ENCODE peak calls at places on chromosomes 11 and 22, in six cellular contexts. S is OCI-LY7; Y is K562; T is effector memory CD8-positive, alpha-beta T cell; V is SK-MEL-5; J is stimulated activated naive CD8-positive, alpha-beta T cell treated with anti-CD3 and anti-CD28 coated beads, Interleukin-15, Interleukin-2, amounts not matched to agents 100 U/mL and 50 U/mL, for 24 hours. F is an unnamed sample.

GRCh38 chr22:17769716-17770082 is 4.6 kb downstream of the BID start:
- DNase-seq in S (no peak), Y (no peak), T (no peak), V (no peak), J (no peak), F (no peak)

GRCh38 chr11:36356201-36356600 is 60.1 kb downstream of the PRR5L start:
- DNase-seq in S (peak), Y (no peak), T (no peak), V (no peak), J (no peak), F (no peak)

GRCh38 chr22:49850959-49851815 is 2.5 kb upstream of the ZBED4 start:
- DNase-seq in S (no peak), Y (no peak), T (no peak), V (no peak), J (no peak), F (no peak)

GRCh38 chr11:66851698-66852465 is 5.0 kb upstream of the LRFN4 start:
- DNase-seq in S (peak), Y (no peak), T (no peak), V (peak), J (peak), F (no peak)

GRCh38 chr11:84524422-84525051 is 1102.6 kb downstream of the DLG2 start:
- DNase-seq in S (peak), Y (no peak), T (no peak), V (peak), J (no peak), F (no peak)

GRCh38 chr11:10197091-10197490 is 96.9 kb downstream of the SBF2 start:
- DNase-seq in S (no peak), Y (no peak), T (no peak), V (no peak), J (no peak), F (no peak)

GRCh38 chr11:27777013-27777412 is 76.8 kb upstream of the BDNF start:
- DNase-seq in S (no peak), Y (no peak), T (no peak), V (no peak), J (no peak), F (no peak)

GRCh38 chr11:95072948-95073347 is 6.2 kb downstream of the SRSF8 start:
- DNase-seq in S (no peak), Y (no peak), T (no peak), V (no peak), J (no peak), F (no peak)

GRCh38 chr22:21628386-21629261 is 1.2 kb downstream of the YDJC start:
- DNase-seq in S (no peak), Y (peak), T (no peak), V (no peak), J (peak), F (no peak)

GRCh38 chr11:77407613-77408012 is 66.3 kb downstream of the PAK1 start:
- DNase-seq in S (no peak), Y (no peak), T (no peak), V (no peak), J (no peak), F (peak)

GRCh38 chr11:72239849-72240460 is 4.0 kb downstream of the PHOX2A start:
- DNase-seq in S (no peak), Y (no peak), T (no peak), V (no peak), J (no peak), F (no peak)

GRCh38 chr11:24233041-24233440 is 263.8 kb upstream of the LUZP2 start:
- DNase-seq in S (no peak), Y (no peak), T (no peak), V (no peak), J (no peak), F (no peak)

F was measured in endothelial cell of umbilical vein.